ENCODE peak calls at places on chromosomes 6 and 20, in five cellular contexts. F is stimulated activated CD4-positive, alpha-beta T cell treated with anti-CD3 and anti-CD28 coated beads, Interleukin-12 subunit alpha, Interleukin-12 subunit beta, amount 100 ng/mL, for 24 hours; Y is A172; Z is T-helper 1 cell; R is NCI-H69. I is an unnamed sample.

GRCh38 chr20:32470025-32470861 is 112.1 kb downstream of the ASXL1 start:
- DNase-seq in F (no peak), Y (peak), Z (no peak), R (peak), I (no peak)

GRCh38 chr6:135630789-135631376 is 133.3 kb upstream of the AHI1 start:
- DNase-seq in F (no peak), Y (no peak), Z (no peak), R (peak), I (no peak)

GRCh38 chr20:50578778-50579165 is 68.6 kb downstream of the PTPN1 start:
- DNase-seq in F (no peak), Y (no peak), Z (no peak), R (no peak), I (no peak)

GRCh38 chr20:31476313-31476623 is 1.2 kb downstream of the REM1 start:
- DNase-seq in F (no peak), Y (no peak), Z (no peak), R (no peak), I (no peak)

GRCh38 chr6:148888853-148889252 is 142.0 kb downstream of the UST start:
- DNase-seq in F (no peak), Y (no peak), Z (no peak), R (no peak), I (no peak)

GRCh38 chr6:79544939-79545450 is 7.8 kb upstream of the LCA5 start:
- DNase-seq in F (no peak), Y (peak), Z (no peak), R (peak), I (peak)

GRCh38 chr20:50302463-50303041 is 111.9 kb downstream of the CEBPB start:
- DNase-seq in F (no peak), Y (no peak), Z (no peak), R (no peak), I (no peak)

GRCh38 chr6:144149894-144150672 is at the start of gene STX11:
- DNase-seq in F (peak), Y (peak), Z (peak), R (peak), I (peak)

GRCh38 chr20:32888636-32889035 is 29.9 kb downstream of the EFCAB8 start:
- DNase-seq in F (no peak), Y (no peak), Z (no peak), R (peak), I (no peak)

GRCh38 chr20:16518068-16518783 is 55.0 kb downstream of the KIF16B start:
- DNase-seq in F (no peak), Y (peak), Z (no peak), R (peak), I (no peak)

I was measured in suprapubic skin.